ENCODE peak calls at places on chromosomes 5 and 9, in six cellular contexts. One of them, this sample, is unnamed.

GRCh38 chr5:125967576-125967975 is 455.6 kb upstream of the GRAMD2B start:
- DNase-seq in fibroblast of lung: no peak
- DNase-seq in choroid plexus epithelial cell: no peak
- DNase-seq in astrocyte of the spinal cord: no peak
- DNase-seq in dorsolateral prefrontal cortex: no peak
- DNase-seq in cardiac fibroblast: no peak
- DNase-seq in this sample: no peak

GRCh38 chr5:107104774-107105050 is 566.0 kb downstream of the EFNA5 start:
- DNase-seq in fibroblast of lung: no peak
- DNase-seq in choroid plexus epithelial cell: peak
- DNase-seq in astrocyte of the spinal cord: no peak
- DNase-seq in dorsolateral prefrontal cortex: no peak
- DNase-seq in cardiac fibroblast: peak
- DNase-seq in this sample: peak

GRCh38 chr9:88041447-88041846 is 67.1 kb upstream of the CDK20 start:
- DNase-seq in fibroblast of lung: peak
- DNase-seq in choroid plexus epithelial cell: peak
- DNase-seq in astrocyte of the spinal cord: no peak
- DNase-seq in dorsolateral prefrontal cortex: no peak
- DNase-seq in cardiac fibroblast: peak
- DNase-seq in this sample: no peak

GRCh38 chr9:35859310-35859994 is 10.7 kb downstream of the OR13J1 start:
- DNase-seq in fibroblast of lung: peak
- DNase-seq in choroid plexus epithelial cell: no peak
- DNase-seq in astrocyte of the spinal cord: no peak
- DNase-seq in dorsolateral prefrontal cortex: peak
- DNase-seq in cardiac fibroblast: peak
- DNase-seq in this sample: no peak

GRCh38 chr5:98750693-98751092 is 22.8 kb upstream of the RGMB start:
- DNase-seq in fibroblast of lung: no peak
- DNase-seq in choroid plexus epithelial cell: peak
- DNase-seq in astrocyte of the spinal cord: no peak
- DNase-seq in dorsolateral prefrontal cortex: no peak
- DNase-seq in cardiac fibroblast: peak
- DNase-seq in this sample: no peak

GRCh38 chr5:9733456-9733855 is 103.3 kb upstream of the TAS2R1 start:
- DNase-seq in fibroblast of lung: peak
- DNase-seq in choroid plexus epithelial cell: no peak
- DNase-seq in astrocyte of the spinal cord: no peak
- DNase-seq in dorsolateral prefrontal cortex: no peak
- DNase-seq in cardiac fibroblast: no peak
- DNase-seq in this sample: no peak

GRCh38 chr9:135220601-135221575 is 133.4 kb downstream of the OLFM1 start:
- DNase-seq in fibroblast of lung: no peak
- DNase-seq in choroid plexus epithelial cell: no peak
- DNase-seq in astrocyte of the spinal cord: no peak
- DNase-seq in dorsolateral prefrontal cortex: peak
- DNase-seq in cardiac fibroblast: no peak
- DNase-seq in this sample: no peak

GRCh38 chr5:110063640-110064592 is 374.2 kb downstream of the MAN2A1 start:
- DNase-seq in fibroblast of lung: peak
- DNase-seq in choroid plexus epithelial cell: peak
- DNase-seq in astrocyte of the spinal cord: peak
- DNase-seq in dorsolateral prefrontal cortex: no peak
- DNase-seq in cardiac fibroblast: peak
- DNase-seq in this sample: no peak

GRCh38 chr5:158756873-158757272 is 342.8 kb downstream of the EBF1 start:
- DNase-seq in fibroblast of lung: no peak
- DNase-seq in choroid plexus epithelial cell: no peak
- DNase-seq in astrocyte of the spinal cord: no peak
- DNase-seq in dorsolateral prefrontal cortex: no peak
- DNase-seq in cardiac fibroblast: no peak
- DNase-seq in this sample: no peak

GRCh38 chr9:133375116-133375723 is 640 bp downstream of the SURF4 start:
- DNase-seq in fibroblast of lung: peak
- DNase-seq in choroid plexus epithelial cell: peak
- DNase-seq in astrocyte of the spinal cord: peak
- DNase-seq in dorsolateral prefrontal cortex: no peak
- DNase-seq in cardiac fibroblast: peak
- DNase-seq in this sample: no peak

GRCh38 chr9:93230601-93231000 is 46.7 kb downstream of the WNK2 start:
- DNase-seq in fibroblast of lung: no peak
- DNase-seq in choroid plexus epithelial cell: no peak
- DNase-seq in astrocyte of the spinal cord: no peak
- DNase-seq in dorsolateral prefrontal cortex: no peak
- DNase-seq in cardiac fibroblast: no peak
- DNase-seq in this sample: no peak
- H3K4me3 ChIP-seq in fibroblast of lung: no peak
- H3K4me3 ChIP-seq in choroid plexus epithelial cell: no peak
- H3K4me3 ChIP-seq in astrocyte of the spinal cord: no peak
- H3K4me3 ChIP-seq in dorsolateral prefrontal cortex: no peak
- H3K4me3 ChIP-seq in cardiac fibroblast: no peak
- H3K4me3 ChIP-seq in this sample: no peak

GRCh38 chr5:17720070-17720469 is 85.8 kb downstream of the TAF11L14 start:
- DNase-seq in fibroblast of lung: no peak
- DNase-seq in choroid plexus epithelial cell: no peak
- DNase-seq in astrocyte of the spinal cord: no peak
- DNase-seq in dorsolateral prefrontal cortex: no peak
- DNase-seq in cardiac fibroblast: no peak
- DNase-seq in this sample: no peak
- H3K4me3 ChIP-seq in fibroblast of lung: no peak
- H3K4me3 ChIP-seq in choroid plexus epithelial cell: no peak
- H3K4me3 ChIP-seq in astrocyte of the spinal cord: no peak
- H3K4me3 ChIP-seq in dorsolateral prefrontal cortex: no peak
- H3K4me3 ChIP-seq in cardiac fibroblast: no peak
- H3K4me3 ChIP-seq in this sample: no peak

GRCh38 chr9:138022756-138023393 is 145.3 kb downstream of the CACNA1B start:
- DNase-seq in fibroblast of lung: no peak
- DNase-seq in choroid plexus epithelial cell: no peak
- DNase-seq in astrocyte of the spinal cord: no peak
- DNase-seq in dorsolateral prefrontal cortex: peak
- DNase-seq in cardiac fibroblast: no peak
- DNase-seq in this sample: no peak
- H3K4me3 ChIP-seq in fibroblast of lung: no peak
- H3K4me3 ChIP-seq in choroid plexus epithelial cell: no peak
- H3K4me3 ChIP-seq in astrocyte of the spinal cord: no peak
- H3K4me3 ChIP-seq in dorsolateral prefrontal cortex: peak
- H3K4me3 ChIP-seq in cardiac fibroblast: no peak
- H3K4me3 ChIP-seq in this sample: no peak

GRCh38 chr5:93359958-93360305 is 221.1 kb downstream of the NR2F1-AS1 start:
- DNase-seq in fibroblast of lung: no peak
- DNase-seq in choroid plexus epithelial cell: peak
- DNase-seq in astrocyte of the spinal cord: peak
- DNase-seq in dorsolateral prefrontal cortex: no peak
- DNase-seq in cardiac fibroblast: no peak
- DNase-seq in this sample: no peak
- H3K4me3 ChIP-seq in fibroblast of lung: no peak
- H3K4me3 ChIP-seq in choroid plexus epithelial cell: peak
- H3K4me3 ChIP-seq in astrocyte of the spinal cord: no peak
- H3K4me3 ChIP-seq in dorsolateral prefrontal cortex: no peak
- H3K4me3 ChIP-seq in cardiac fibroblast: peak
- H3K4me3 ChIP-seq in this sample: no peak

This sample was measured in epithelial cell of proximal tubule.